ENCODE peak calls at places on chromosomes 1 and 21, in seven cellular contexts. M is transverse colon; L is heart left ventricle; E is endothelial cell; F is progenitor cell of endocrine pancreas; W is Peyer's patch; B is CD8-positive, alpha-beta T cell. J is an unnamed sample.

GRCh38 chr1:26723013-26723991 is 27.5 kb downstream of the ARID1A start:
- DNase-seq in M (peak), L (peak), E (peak), F (no peak), W (peak), B (peak), J (no peak)

GRCh38 chr21:42683371-42684108 is 30.1 kb downstream of the PDE9A start:
- DNase-seq in M (no peak), L (no peak), E (no peak), F (no peak), W (no peak), B (peak), J (no peak)

GRCh38 chr1:235763962-235764361 is 102.7 kb downstream of the LYST start:
- DNase-seq in M (no peak), L (no peak), E (no peak), F (no peak), W (no peak), B (no peak), J (no peak)

GRCh38 chr1:229170778-229171505 is 100.0 kb upstream of the RAB4A start:
- DNase-seq in M (no peak), L (no peak), E (no peak), F (no peak), W (no peak), B (no peak), J (peak)

GRCh38 chr21:42377211-42377950 is 11.0 kb upstream of the TFF1 start:
- DNase-seq in M (peak), L (no peak), E (no peak), F (no peak), W (no peak), B (no peak), J (no peak)

GRCh38 chr1:230327892-230328284 is 98.2 kb downstream of the PGBD5 start:
- DNase-seq in M (no peak), L (no peak), E (no peak), F (no peak), W (no peak), B (no peak), J (no peak)

GRCh38 chr1:28458237-28459228 is 47.3 kb upstream of the RCC1 start:
- DNase-seq in M (no peak), L (no peak), E (no peak), F (no peak), W (no peak), B (no peak), J (no peak)

GRCh38 chr1:53477626-53478025 is 18.4 kb downstream of the DMRTB1 start:
- DNase-seq in M (no peak), L (no peak), E (no peak), F (no peak), W (no peak), B (no peak), J (no peak)

GRCh38 chr1:237562247-237562823 is 328.4 kb downstream of the ZP4 start:
- DNase-seq in M (no peak), L (no peak), E (no peak), F (no peak), W (no peak), B (no peak), J (no peak)

GRCh38 chr1:116881879-116882520 is 27.7 kb upstream of the PTGFRN start:
- DNase-seq in M (peak), L (peak), E (peak), F (no peak), W (no peak), B (no peak), J (no peak)

GRCh38 chr21:42499430-42500106 is 3.5 kb upstream of the RSPH1 start:
- DNase-seq in M (no peak), L (no peak), E (no peak), F (no peak), W (peak), B (no peak), J (no peak)

GRCh38 chr1:114122891-114123621 is 30.6 kb downstream of the SYT6 start:
- DNase-seq in M (no peak), L (no peak), E (no peak), F (no peak), W (no peak), B (no peak), J (no peak)

GRCh38 chr1:27566462-27567182 is 37.3 kb downstream of the AHDC1 start:
- DNase-seq in M (no peak), L (no peak), E (no peak), F (no peak), W (no peak), B (no peak), J (no peak)

GRCh38 chr21:42609806-42610205 is 43.6 kb upstream of the PDE9A start:
- DNase-seq in M (no peak), L (no peak), E (no peak), F (no peak), W (no peak), B (peak), J (no peak)

GRCh38 chr1:117110774-117111173 is 10.8 kb downstream of the TRIM45 start:
- DNase-seq in M (no peak), L (no peak), E (no peak), F (no peak), W (no peak), B (no peak), J (no peak)

GRCh38 chr1:158248122-158248521 is 6.1 kb upstream of the CD1A start:
- DNase-seq in M (peak), L (no peak), E (no peak), F (no peak), W (peak), B (peak), J (no peak)

GRCh38 chr1:42979888-42980800 is 21.5 kb upstream of the SLC2A1 start:
- DNase-seq in M (peak), L (no peak), E (no peak), F (no peak), W (no peak), B (no peak), J (no peak)

GRCh38 chr1:22327411-22327810 is 124.2 kb upstream of the ZBTB40 start:
- DNase-seq in M (no peak), L (no peak), E (no peak), F (no peak), W (no peak), B (no peak), J (no peak)

GRCh38 chr1:94240822-94241221 is 3.4 kb upstream of the ARHGAP29 start:
- DNase-seq in M (no peak), L (no peak), E (no peak), F (no peak), W (no peak), B (no peak), J (no peak)

GRCh38 chr1:241475688-241476087 is 43.9 kb downstream of the FH start:
- DNase-seq in M (no peak), L (no peak), E (no peak), F (no peak), W (no peak), B (no peak), J (no peak)

GRCh38 chr1:16076871-16077250 is 3.4 kb upstream of the FAM131C start:
- DNase-seq in M (no peak), L (no peak), E (no peak), F (no peak), W (no peak), B (no peak), J (no peak)

GRCh38 chr1:8312235-8313218 is 5.4 kb upstream of the SLC45A1 start:
- DNase-seq in M (no peak), L (no peak), E (no peak), F (no peak), W (no peak), B (no peak), J (no peak)
- TF ChIP-seq CTCF in M (no peak), L (no peak), E (no peak), F (no peak), W (no peak), B (no peak), J (no peak)

GRCh38 chr1:34863501-34863900 is 4.0 kb upstream of the SMIM12 start:
- DNase-seq in M (no peak), L (no peak), E (no peak), F (no peak), W (no peak), B (no peak), J (no peak)

GRCh38 chr1:34856697-34857096 is 2.9 kb downstream of the SMIM12 start:
- DNase-seq in M (no peak), L (no peak), E (no peak), F (no peak), W (no peak), B (no peak), J (no peak)

GRCh38 chr1:34864759-34865158 is 5.2 kb upstream of the SMIM12 start:
- DNase-seq in M (no peak), L (no peak), E (no peak), F (no peak), W (no peak), B (no peak), J (no peak)

GRCh38 chr1:34858901-34859441 is 578 bp downstream of the SMIM12 start:
- DNase-seq in M (no peak), L (no peak), E (peak), F (no peak), W (no peak), B (peak), J (no peak)

GRCh38 chr1:34859442-34860200 is at the start of gene SMIM12:
- DNase-seq in M (peak), L (peak), E (peak), F (peak), W (peak), B (peak), J (peak)
- TF ChIP-seq CTCF in M (peak), L (peak), E (peak), F (peak), W (peak), B (peak), J (peak)

GRCh38 chr1:203597386-203598040 is 29.1 kb upstream of the ATP2B4 start:
- DNase-seq in M (no peak), L (peak), E (no peak), F (no peak), W (no peak), B (no peak), J (no peak)

GRCh38 chr1:203598736-203599135 is 27.9 kb upstream of the ATP2B4 start:
- DNase-seq in M (no peak), L (no peak), E (no peak), F (no peak), W (no peak), B (no peak), J (no peak)

GRCh38 chr1:203601717-203602309 is 24.8 kb upstream of the ATP2B4 start:
- DNase-seq in M (no peak), L (no peak), E (no peak), F (no peak), W (no peak), B (no peak), J (no peak)

GRCh38 chr1:203600782-203601513 is 25.7 kb upstream of the ATP2B4 start:
- DNase-seq in M (no peak), L (no peak), E (no peak), F (no peak), W (no peak), B (no peak), J (peak)

DNA sequence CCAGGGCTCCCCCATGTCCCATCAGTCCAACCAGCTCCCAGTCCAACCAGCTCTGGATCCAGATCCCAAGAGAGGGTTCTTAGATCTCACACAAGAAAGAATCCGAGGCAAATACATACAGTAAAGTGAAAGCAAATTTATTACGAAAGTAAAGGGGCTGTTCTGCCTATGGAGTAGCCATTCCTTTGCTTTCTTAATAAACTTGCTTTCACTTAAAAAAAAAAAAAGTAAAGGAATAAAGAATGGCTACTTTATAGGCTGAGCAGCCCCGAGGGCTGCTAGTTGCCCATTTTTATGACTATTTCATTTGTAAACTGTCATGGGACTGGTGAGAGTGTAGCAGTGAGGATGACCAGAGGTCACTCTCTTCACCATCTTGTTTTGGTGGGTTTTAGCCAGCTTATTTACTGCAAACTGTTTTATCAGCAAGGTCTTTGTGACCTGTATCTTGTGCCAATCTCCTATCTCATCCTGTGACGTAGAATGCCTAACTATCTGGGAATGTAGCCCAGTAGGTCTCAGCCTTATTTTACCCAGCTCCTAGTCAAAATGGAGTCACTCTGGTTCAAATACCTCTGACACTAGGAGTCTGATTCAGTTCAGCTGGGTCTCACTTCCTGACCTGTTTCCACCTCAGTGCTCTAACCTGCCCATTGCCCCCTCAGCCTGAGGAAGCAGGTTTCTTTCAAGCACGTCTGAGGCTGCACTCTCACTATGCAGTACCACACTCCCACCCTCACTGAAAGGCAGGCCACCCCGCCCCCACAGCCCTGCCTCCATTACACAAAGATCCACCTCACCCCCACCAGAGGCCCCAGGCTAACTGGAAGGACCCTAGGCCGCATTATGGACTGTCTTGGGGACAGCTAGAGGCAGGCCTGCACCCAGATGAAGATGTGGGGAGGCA is 26.5 kb upstream of the ATP2B4 start:
- DNase-seq in M (no peak), L (no peak), E (no peak), F (no peak), W (no peak), B (no peak), J (no peak)
- TF ChIP-seq CTCF in M (no peak), L (no peak), E (no peak), F (no peak), W (no peak), B (no peak), J (no peak)

GRCh38 chr1:206551985-206552325 is 44.6 kb downstream of the RASSF5 start:
- DNase-seq in M (peak), L (no peak), E (no peak), F (no peak), W (peak), B (peak), J (no peak)
- TF ChIP-seq CTCF in M (no peak), L (no peak), E (no peak), F (no peak), W (no peak), B (no peak), J (no peak)

DNA sequence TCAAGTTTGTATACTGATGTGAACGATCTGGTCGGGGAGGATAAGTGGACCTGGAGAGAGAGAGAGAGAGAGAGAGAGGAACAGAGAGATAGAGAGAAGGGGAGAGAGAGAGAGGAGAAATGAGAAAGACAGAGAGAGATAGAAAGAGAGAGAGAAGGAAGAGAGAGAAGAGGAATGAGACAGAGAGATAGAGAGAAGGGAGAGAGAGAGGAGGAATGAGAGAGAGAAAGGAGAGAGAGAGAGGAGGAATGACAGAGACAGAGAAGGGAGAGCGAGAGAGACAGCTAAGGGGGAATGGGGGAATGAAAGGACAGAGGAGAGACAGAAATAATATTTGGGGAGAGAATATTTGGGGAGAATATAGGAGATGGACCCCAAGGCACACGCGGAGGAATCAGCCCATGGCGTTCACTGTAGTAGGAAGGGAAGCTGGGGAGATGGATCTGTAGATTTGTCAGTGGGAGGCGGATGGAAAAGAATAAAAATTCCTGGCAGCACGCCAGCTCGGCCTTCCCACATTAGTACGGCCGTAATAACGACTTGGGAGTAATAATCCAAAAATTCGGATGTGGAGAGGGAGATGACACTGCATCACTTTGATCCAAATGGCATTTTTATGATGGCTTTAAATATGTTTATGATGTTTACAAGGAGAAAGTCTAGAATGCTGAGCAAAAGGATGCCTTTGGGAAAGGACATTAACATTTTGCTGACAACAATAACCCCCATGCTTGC is 159.7 kb upstream of the KCNJ6 start:
- DNase-seq in M (no peak), L (no peak), E (no peak), F (no peak), W (no peak), B (no peak), J (no peak)
- TF ChIP-seq CTCF in M (no peak), L (no peak), E (no peak), F (no peak), W (no peak), B (no peak), J (no peak)

GRCh38 chr1:62245201-62245600 is 50.6 kb downstream of the L1TD1 start:
- DNase-seq in M (no peak), L (no peak), E (no peak), F (no peak), W (no peak), B (no peak), J (no peak)
- TF ChIP-seq CTCF in M (no peak), L (no peak), E (no peak), F (no peak), W (no peak), B (no peak), J (no peak)